ENCODE peak calls at places on chromosomes 6 and 20, in seven cellular contexts. V is fibroblast of pulmonary artery, X is A549, Y is Caco-2, H is choroid plexus epithelial cell, C is MCF 10A, D is nephron progenitor cell. R is an unnamed sample.

GRCh38 chr20:38222231-38222922 is 38.2 kb downstream of the KIAA1755 start:
- DNase-seq in V (peak; percentile 64), X (peak; percentile 84), Y (peak; percentile 93), H (peak; percentile 62), C (peak; percentile 70), D (peak; percentile 86), R (peak; percentile 86)

GRCh38 chr6:159031826-159032225 is 13.0 kb downstream of the TAGAP start:
- DNase-seq in V (no peak), X (no peak), Y (no peak), H (no peak), C (no peak), D (no peak), R (no peak)

GRCh38 chr6:11323666-11324452 is 91.4 kb upstream of the NEDD9 start:
- DNase-seq in V (no peak), X (no peak), Y (no peak), H (no peak), C (no peak), D (no peak), R (peak; percentile 58)

GRCh38 chr20:23666698-23667097 is 22.1 kb downstream of the CST4 start:
- DNase-seq in V (no peak), X (no peak), Y (no peak), H (no peak), C (no peak), D (no peak), R (no peak)

GRCh38 chr6:166743925-166744653 is 117.0 kb upstream of the RPS6KA2 start:
- DNase-seq in V (no peak), X (no peak), Y (no peak), H (no peak), C (no peak), D (no peak), R (no peak)

GRCh38 chr6:141077355-141078333 is 1055.1 kb upstream of the GJE1 start:
- DNase-seq in V (peak; percentile 22), X (peak; percentile 1), Y (peak; percentile 57), H (peak; percentile 46), C (peak; percentile 22), D (peak; percentile 26), R (peak; percentile 5)

GRCh38 chr6:11407403-11407802 is 130.1 kb upstream of the TMEM170B start:
- DNase-seq in V (no peak), X (no peak), Y (no peak), H (no peak), C (no peak), D (no peak), R (no peak)

GRCh38 chr6:21005816-21006553 is 471.7 kb downstream of the CDKAL1 start:
- DNase-seq in V (peak; percentile 85), X (peak; percentile 30), Y (no peak), H (peak; percentile 86), C (peak; percentile 84), D (no peak), R (no peak)

GRCh38 chr20:43955244-43956191 is 40.9 kb downstream of the TOX2 start:
- DNase-seq in V (peak; percentile 87), X (peak; percentile 66), Y (no peak), H (peak; percentile 86), C (peak; percentile 96), D (no peak), R (peak; percentile 51)

GRCh38 chr6:28335564-28336283 is at the start of gene ZSCAN31:
- DNase-seq in V (peak; percentile 99), X (peak; percentile 81), Y (peak; percentile 92), H (peak; percentile 99), C (peak; percentile 98), D (peak; percentile 79), R (peak; percentile 78)

GRCh38 chr6:165042912-165043311 is 266.5 kb downstream of the C6orf118 start:
- DNase-seq in V (no peak), X (no peak), Y (peak; percentile 43), H (no peak), C (no peak), D (no peak), R (no peak)

GRCh38 chr6:115643762-115644161 is 416.9 kb downstream of the FRK start:
- DNase-seq in V (peak; percentile 36), X (no peak), Y (peak; percentile 4), H (peak; percentile 28), C (peak; percentile 32), D (no peak), R (no peak)

GRCh38 chr20:57500941-57501340 is 24.0 kb downstream of the CTCFL start:
- DNase-seq in V (no peak), X (no peak), Y (no peak), H (no peak), C (no peak), D (no peak), R (no peak)

GRCh38 chr20:44785768-44786167 is 24.6 kb downstream of the RIMS4 start:
- DNase-seq in V (peak; percentile 7), X (peak; percentile 36), Y (peak; percentile 37), H (no peak), C (peak; percentile 42), D (peak; percentile 18), R (no peak)

GRCh38 chr20:17225891-17226409 is 890 bp upstream of the PCSK2 start:
- DNase-seq in V (no peak), X (no peak), Y (no peak), H (no peak), C (no peak), D (peak; percentile 45), R (peak; percentile 4)

GRCh38 chr6:138226701-138227315 is 8.5 kb upstream of the PBOV1 start:
- DNase-seq in V (no peak), X (no peak), Y (no peak), H (no peak), C (no peak), D (no peak), R (no peak)

GRCh38 chr20:63896136-63896890 is 1.4 kb downstream of the DNAJC5 start:
- DNase-seq in V (no peak), X (peak; percentile 21), Y (peak; percentile 72), H (no peak), C (peak; percentile 29), D (peak; percentile 26), R (peak; percentile 75)

GRCh38 chr6:154399097-154399496 is 42.5 kb upstream of the IPCEF1 start:
- DNase-seq in V (peak; percentile 74), X (no peak), Y (no peak), H (peak; percentile 46), C (no peak), D (no peak), R (no peak)

DNA sequence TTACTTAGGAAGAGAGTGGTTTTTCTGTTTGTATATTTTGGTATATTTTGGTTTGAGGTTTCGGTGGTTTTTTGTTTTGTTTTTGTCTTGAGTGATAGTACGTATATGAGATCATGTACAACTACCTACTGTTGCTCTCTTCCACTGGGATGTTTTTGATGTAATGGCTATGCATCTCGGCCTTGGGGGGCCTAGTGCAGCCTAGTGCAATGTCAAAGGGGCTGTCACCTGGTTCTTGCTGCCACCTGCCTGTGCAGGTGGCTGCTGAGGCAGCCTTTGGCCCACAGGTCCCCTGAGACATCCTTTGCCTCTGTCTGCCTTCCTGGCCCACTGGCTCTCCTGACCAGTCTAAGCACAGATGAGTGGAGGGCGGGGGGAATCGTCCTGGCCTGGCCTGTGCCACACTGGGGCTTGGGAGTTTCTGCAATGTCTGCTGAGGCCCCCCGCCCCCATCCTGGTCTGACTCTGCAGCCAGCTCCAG is 546.6 kb downstream of the CD83 start:
- DNase-seq in V (no peak), X (no peak), Y (no peak), H (peak; percentile 23), C (no peak), D (no peak), R (peak; percentile 50)
- TF ChIP-seq CTCF in V (no peak), X (no peak), Y (no peak), H (no peak), C (no peak), D (no peak), R (no peak)

GRCh38 chr20:41693136-41693979 is 75.2 kb upstream of the CHD6 start:
- DNase-seq in V (peak; percentile 94), X (peak; percentile 60), Y (peak; percentile 92), H (peak; percentile 94), C (peak; percentile 71), D (peak; percentile 74), R (peak; percentile 73)
- TF ChIP-seq CTCF in V (peak; percentile 56), X (peak; percentile 70), Y (peak; percentile 66), H (peak; percentile 66), C (peak; percentile 24), D (peak; percentile 24), R (peak; percentile 38)

DNA sequence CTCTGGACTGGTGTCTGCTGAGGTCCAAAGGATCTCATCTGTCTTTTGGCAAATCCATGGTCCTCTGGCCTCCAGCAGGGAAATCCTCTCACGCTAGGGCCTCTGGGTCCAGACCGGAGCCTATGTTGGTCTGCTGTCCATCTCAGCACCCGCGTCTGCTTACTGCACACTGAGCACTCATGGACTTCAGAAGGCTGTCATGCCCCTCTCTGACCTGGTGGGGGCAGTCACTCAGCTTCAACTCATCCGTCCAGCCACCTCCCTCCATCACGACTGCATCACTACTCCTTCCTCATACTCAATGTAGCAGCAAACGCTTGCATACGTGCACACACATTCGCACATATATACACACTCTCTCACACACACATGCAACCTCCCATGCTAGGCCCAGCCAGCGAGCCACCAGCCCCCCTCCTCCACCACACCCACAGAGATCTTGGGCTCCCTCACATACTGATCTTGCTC is 33.3 kb downstream of the GABRR2 start:
- DNase-seq in V (peak; percentile 55), X (peak; percentile 58), Y (peak; percentile 31), H (peak; percentile 47), C (peak; percentile 85), D (peak; percentile 45), R (peak; percentile 89)
- TF ChIP-seq CTCF in V (peak; percentile 50), X (no peak), Y (peak; percentile 32), H (peak; percentile 53), C (peak; percentile 52), D (peak; percentile 40), R (peak; percentile 74)

GRCh38 chr20:54061106-54061881 is 9.1 kb downstream of the BCAS1 start:
- DNase-seq in V (peak; percentile 35), X (no peak), Y (no peak), H (peak; percentile 28), C (peak; percentile 67), D (no peak), R (no peak)

GRCh38 chr20:54059691-54060364 is 10.6 kb downstream of the BCAS1 start:
- DNase-seq in V (no peak), X (no peak), Y (no peak), H (no peak), C (no peak), D (no peak), R (no peak)

GRCh38 chr20:54058420-54059139 is 11.8 kb downstream of the BCAS1 start:
- DNase-seq in V (no peak), X (no peak), Y (no peak), H (no peak), C (no peak), D (no peak), R (no peak)

GRCh38 chr20:54054516-54054915 is 15.9 kb downstream of the BCAS1 start:
- DNase-seq in V (no peak), X (no peak), Y (peak; percentile 52), H (no peak), C (no peak), D (no peak), R (no peak)

DNA sequence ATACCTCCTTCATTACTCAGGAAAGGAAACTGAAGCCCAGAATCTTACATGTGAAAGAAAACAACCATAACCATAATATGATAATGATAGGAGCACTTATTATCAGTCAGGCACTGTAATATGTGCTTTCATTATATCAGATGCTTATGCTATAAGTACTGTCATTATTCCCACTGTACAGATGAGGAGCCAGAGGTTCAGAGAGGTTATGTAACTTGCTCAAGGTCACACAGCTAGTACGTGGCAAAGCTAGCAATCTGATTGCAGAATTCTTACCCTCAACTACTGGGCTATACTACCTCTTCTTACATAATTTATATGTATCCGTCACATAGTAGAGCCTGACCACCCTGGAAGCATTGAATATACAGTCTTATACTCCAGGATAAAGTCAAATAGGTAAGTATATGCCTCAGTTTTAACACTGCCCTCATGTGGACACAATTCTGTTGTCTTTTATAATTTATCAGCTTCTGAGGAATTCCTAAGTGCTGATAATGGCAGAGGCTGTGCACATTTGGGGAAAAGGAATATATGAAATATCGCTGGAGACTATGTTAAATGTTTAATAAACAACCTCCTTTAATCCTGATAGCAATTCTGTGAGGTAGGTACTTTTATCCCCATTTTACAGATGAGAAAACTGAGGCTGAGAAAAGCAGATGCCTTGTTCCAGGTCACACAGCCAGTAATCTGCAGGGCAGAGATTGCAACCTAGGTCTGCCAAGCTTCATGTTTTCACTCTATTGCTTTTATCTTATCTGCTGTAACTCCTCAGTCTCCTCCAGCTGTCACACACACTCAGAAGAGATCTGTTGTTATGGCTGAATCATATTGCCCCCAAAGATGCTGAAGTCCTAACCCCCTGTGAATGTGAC is 13.4 kb downstream of the BCAS1 start:
- DNase-seq in V (no peak), X (no peak), Y (no peak), H (peak; percentile 12), C (no peak), D (no peak), R (no peak)
- TF ChIP-seq CTCF in V (no peak), X (no peak), Y (no peak), H (peak; percentile 16), C (no peak), D (no peak), R (no peak)